ENCODE peak calls at places on chromosomes 2 and 18, in nine cellular contexts. C is fibroblast of pulmonary artery, O is progenitor cell of endocrine pancreas, P is HL-60, E is cardiac fibroblast, N is GM23338, D is ascending aorta, J is left ventricle myocardium inferior, S is esophagus squamous epithelium. Z is an unnamed sample.

GRCh38 chr2:46163031-46163430 is 134.2 kb upstream of the EPAS1 start:
- DNase-seq in P (peak), S (no peak), O (no peak), D (no peak), E (no peak), C (no peak), J (no peak), N (no peak), Z (no peak)

GRCh38 chr2:186485871-186486650 is at the start of gene ZC3H15:
- DNase-seq in D (peak), C (peak), E (peak), P (peak), O (peak), N (peak), S (peak), J (peak), Z (peak)

GRCh38 chr2:191845248-191845715 is 1.6 kb downstream of the CAVIN2 start:
- DNase-seq in J (peak), E (peak), N (peak), S (no peak), O (no peak), P (no peak), C (peak), D (no peak), Z (no peak)

GRCh38 chr2:12941203-12941602 is 224.5 kb downstream of the TRIB2 start:
- DNase-seq in C (no peak), E (no peak), P (no peak), O (no peak), J (no peak), D (no peak), N (no peak), S (no peak), Z (no peak)

GRCh38 chr18:74228312-74228711 is 63.5 kb downstream of the CYB5A start:
- DNase-seq in J (no peak), C (no peak), N (no peak), S (no peak), O (no peak), P (no peak), D (no peak), E (no peak), Z (no peak)

GRCh38 chr2:236604971-236605734 is 35.5 kb downstream of the ACKR3 start:
- DNase-seq in E (no peak), C (no peak), N (peak), J (no peak), P (peak), S (no peak), O (no peak), D (no peak), Z (no peak)

GRCh38 chr2:121722479-121722878 is 14.2 kb downstream of the NIFK start:
- DNase-seq in D (no peak), P (no peak), J (no peak), S (no peak), C (peak), N (no peak), O (no peak), E (peak), Z (no peak)

GRCh38 chr2:53530126-53530525 is 237.5 kb upstream of the CHAC2 start:
- DNase-seq in P (no peak), C (no peak), S (no peak), N (no peak), E (no peak), O (no peak), D (no peak), J (no peak), Z (no peak)

GRCh38 chr2:47221039-47221438 is 65.9 kb upstream of the STPG4 start:
- DNase-seq in D (no peak), N (no peak), E (peak), P (no peak), J (no peak), S (no peak), O (no peak), C (peak), Z (no peak)

GRCh38 chr2:98759338-98759737 is 28.4 kb upstream of the MGAT4A start:
- DNase-seq in N (no peak), E (no peak), C (no peak), D (no peak), P (no peak), S (no peak), J (no peak), O (no peak), Z (no peak)

GRCh38 chr18:74367905-74368304 is 52.3 kb downstream of the C18orf63 start:
- DNase-seq in S (no peak), N (no peak), P (no peak), C (no peak), D (no peak), E (no peak), O (no peak), J (peak), Z (no peak)

GRCh38 chr2:159637988-159638501 is 21.7 kb upstream of the BAZ2B start:
- DNase-seq in N (no peak), E (peak), J (no peak), O (no peak), D (no peak), C (peak), P (no peak), S (no peak), Z (peak)

GRCh38 chr2:209314641-209315040 is 109.2 kb upstream of the MAP2 start:
- DNase-seq in D (no peak), N (no peak), J (no peak), O (no peak), C (peak), S (no peak), E (peak), P (no peak), Z (no peak)

GRCh38 chr2:146587291-146587713 is 1257.5 kb upstream of the ACVR2A start:
- DNase-seq in E (no peak), P (no peak), S (no peak), D (no peak), C (no peak), N (no peak), J (no peak), O (no peak), Z (no peak)

GRCh38 chr2:128535928-128536327 is 217.3 kb upstream of the HS6ST1 start:
- DNase-seq in S (no peak), O (no peak), J (no peak), P (no peak), D (no peak), N (no peak), C (peak), E (peak), Z (no peak)

GRCh38 chr18:48492880-48493279 is 46.0 kb upstream of the CTIF start:
- DNase-seq in J (no peak), E (no peak), O (no peak), C (no peak), N (no peak), P (no peak), S (no peak), D (no peak), Z (no peak)

GRCh38 chr18:2050702-2051201 is 520.6 kb downstream of the METTL4 start:
- DNase-seq in D (no peak), N (no peak), P (no peak), S (no peak), O (no peak), J (no peak), E (peak), C (peak), Z (no peak)

GRCh38 chr18:12973562-12974213 is 17.5 kb upstream of the CEP192 start:
- DNase-seq in P (no peak), E (peak), C (no peak), N (no peak), D (no peak), O (no peak), S (no peak), J (no peak), Z (no peak)

GRCh38 chr18:21177742-21178305 is 64.2 kb upstream of the GREB1L start:
- DNase-seq in C (no peak), N (no peak), D (no peak), J (no peak), S (no peak), O (no peak), E (no peak), P (peak), Z (no peak)

GRCh38 chr2:481388-481787 is 193.5 kb upstream of the ALKAL2 start:
- DNase-seq in O (no peak), J (no peak), N (peak), E (no peak), D (no peak), P (no peak), S (no peak), C (no peak), Z (no peak)

GRCh38 chr2:239310401-239311061 is 90.3 kb downstream of the HDAC4 start:
- DNase-seq in D (no peak), E (no peak), N (no peak), O (peak), S (no peak), J (no peak), P (no peak), C (no peak), Z (no peak)

GRCh38 chr18:58806826-58807714 is 57.6 kb upstream of the ZNF532 start:
- DNase-seq in J (no peak), S (no peak), N (no peak), O (no peak), D (no peak), E (no peak), P (no peak), C (no peak), Z (no peak)

GRCh38 chr2:114192362-114192761 is 250.1 kb upstream of the DPP10 start:
- DNase-seq in J (no peak), D (no peak), O (no peak), N (no peak), S (no peak), C (no peak), P (no peak), E (peak), Z (no peak)

GRCh38 chr18:61308795-61309393 is 24.3 kb upstream of the CDH20 start:
- DNase-seq in D (no peak), N (no peak), J (no peak), S (no peak), O (no peak), E (peak), C (no peak), P (no peak), Z (no peak)

GRCh38 chr2:123791716-123792115 is 233.4 kb upstream of the CNTNAP5 start:
- DNase-seq in J (no peak), N (no peak), S (no peak), E (no peak), P (no peak), O (no peak), C (no peak), D (no peak), Z (no peak)

GRCh38 chr2:76965772-76966171 is 556.4 kb downstream of the LRRTM4 start:
- DNase-seq in D (no peak), N (no peak), P (no peak), O (no peak), C (no peak), E (no peak), J (no peak), S (no peak), Z (no peak)

GRCh38 chr2:1032030-1032429 is 81.4 kb downstream of the SNTG2 start:
- DNase-seq in P (no peak), D (no peak), S (no peak), J (no peak), C (no peak), O (no peak), N (no peak), E (no peak), Z (no peak)

GRCh38 chr18:54742120-54742519 is 86.2 kb upstream of the RAB27B start:
- DNase-seq in J (no peak), S (no peak), O (no peak), N (no peak), D (no peak), P (no peak), E (peak), C (peak), Z (no peak)

GRCh38 chr18:24273596-24273995 is 124.0 kb downstream of the OSBPL1A start:
- DNase-seq in O (no peak), P (no peak), D (no peak), J (no peak), N (no peak), C (no peak), S (no peak), E (peak), Z (no peak)

GRCh38 chr18:24270358-24270936 is 127.2 kb downstream of the OSBPL1A start:
- DNase-seq in O (no peak), C (no peak), S (no peak), N (no peak), P (no peak), J (no peak), D (no peak), E (no peak), Z (no peak)

GRCh38 chr18:24270937-24271380 is 126.7 kb downstream of the OSBPL1A start:
- DNase-seq in J (no peak), S (no peak), D (no peak), N (peak), C (peak), O (no peak), P (no peak), E (peak), Z (no peak)

GRCh38 chr18:24268784-24269550 is 128.7 kb downstream of the OSBPL1A start:
- DNase-seq in C (no peak), S (no peak), E (no peak), O (no peak), J (no peak), D (no peak), P (no peak), N (peak), Z (no peak)

DNA sequence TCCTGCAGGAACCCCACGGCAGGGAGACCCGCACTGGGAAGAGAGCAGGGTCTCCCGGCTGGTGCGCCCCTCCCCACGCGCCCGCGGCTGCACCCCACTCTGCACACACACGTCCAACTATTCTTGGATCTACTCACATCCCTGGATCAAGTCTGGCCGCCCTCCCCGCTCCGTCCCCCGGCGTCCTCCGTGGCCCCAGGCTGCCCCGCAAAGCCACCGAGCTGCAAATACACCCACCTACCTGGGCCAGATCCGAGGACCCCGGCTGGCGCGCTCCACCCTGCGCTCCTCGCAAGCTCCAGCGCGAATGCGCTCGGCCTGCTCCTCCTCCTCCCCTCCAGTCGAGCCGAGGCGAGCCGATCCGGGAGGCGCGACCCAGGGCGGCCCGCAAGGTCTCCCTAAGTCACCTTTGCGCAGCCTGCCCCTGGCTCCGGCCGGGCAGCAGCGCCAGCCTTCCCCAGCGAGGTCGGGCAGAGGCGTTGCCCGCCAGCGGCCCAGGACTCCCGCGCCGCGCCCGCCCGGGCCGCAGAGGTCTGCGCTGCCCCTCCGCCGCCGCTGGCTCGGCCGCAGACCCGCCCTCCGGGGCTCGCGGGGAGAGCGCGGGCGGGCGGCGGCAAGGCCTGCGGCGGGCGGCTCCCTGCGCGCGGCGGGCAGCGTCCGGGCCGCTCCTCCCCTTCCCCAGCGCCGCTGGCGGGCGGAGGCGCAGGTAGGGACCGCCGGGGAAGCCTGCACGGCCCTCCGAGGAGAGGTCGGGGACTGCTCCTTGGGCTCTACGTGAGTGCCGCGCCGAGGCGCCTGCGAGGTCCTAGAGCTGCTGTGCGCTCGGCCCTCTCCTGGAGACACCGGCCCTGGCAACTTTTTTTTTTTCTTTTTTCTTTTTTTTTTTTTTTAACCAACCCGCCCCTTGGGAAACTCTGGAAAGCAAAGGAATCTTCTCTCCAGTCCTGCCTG is 126.0 kb downstream of the OSBPL1A start:
- DNase-seq in P (peak), S (no peak), N (peak), O (peak), C (peak), J (peak), E (peak), D (no peak), Z (peak)
- TF ChIP-seq CTCF in P (no peak), S (no peak), N (peak), O (peak), C (peak), J (peak), E (peak), D (peak), Z (no peak)

GRCh38 chr2:23988371-23988770 is 21.5 kb upstream of the MFSD2B start:
- DNase-seq in C (peak), S (no peak), D (no peak), O (no peak), N (no peak), P (no peak), E (peak), J (no peak), Z (no peak)
- TF ChIP-seq CTCF in C (peak), S (no peak), D (no peak), O (no peak), N (no peak), P (peak), E (peak), J (peak), Z (no peak)

GRCh38 chr2:43022896-43023295 is 203.5 kb downstream of the ZFP36L2 start:
- DNase-seq in N (no peak), S (no peak), E (no peak), P (no peak), O (no peak), D (no peak), J (no peak), C (no peak), Z (no peak)

GRCh38 chr2:43020296-43020695 is 206.1 kb downstream of the ZFP36L2 start:
- DNase-seq in O (no peak), J (no peak), P (no peak), N (no peak), D (no peak), S (no peak), C (no peak), E (no peak), Z (no peak)

GRCh38 chr2:43020990-43021677 is 205.3 kb downstream of the ZFP36L2 start:
- DNase-seq in E (no peak), J (no peak), D (no peak), S (no peak), N (no peak), P (peak), O (no peak), C (no peak), Z (no peak)

GRCh38 chr2:43023791-43024514 is 202.5 kb downstream of the ZFP36L2 start:
- DNase-seq in N (no peak), D (no peak), C (no peak), S (no peak), P (no peak), J (no peak), E (no peak), O (no peak), Z (no peak)

DNA sequence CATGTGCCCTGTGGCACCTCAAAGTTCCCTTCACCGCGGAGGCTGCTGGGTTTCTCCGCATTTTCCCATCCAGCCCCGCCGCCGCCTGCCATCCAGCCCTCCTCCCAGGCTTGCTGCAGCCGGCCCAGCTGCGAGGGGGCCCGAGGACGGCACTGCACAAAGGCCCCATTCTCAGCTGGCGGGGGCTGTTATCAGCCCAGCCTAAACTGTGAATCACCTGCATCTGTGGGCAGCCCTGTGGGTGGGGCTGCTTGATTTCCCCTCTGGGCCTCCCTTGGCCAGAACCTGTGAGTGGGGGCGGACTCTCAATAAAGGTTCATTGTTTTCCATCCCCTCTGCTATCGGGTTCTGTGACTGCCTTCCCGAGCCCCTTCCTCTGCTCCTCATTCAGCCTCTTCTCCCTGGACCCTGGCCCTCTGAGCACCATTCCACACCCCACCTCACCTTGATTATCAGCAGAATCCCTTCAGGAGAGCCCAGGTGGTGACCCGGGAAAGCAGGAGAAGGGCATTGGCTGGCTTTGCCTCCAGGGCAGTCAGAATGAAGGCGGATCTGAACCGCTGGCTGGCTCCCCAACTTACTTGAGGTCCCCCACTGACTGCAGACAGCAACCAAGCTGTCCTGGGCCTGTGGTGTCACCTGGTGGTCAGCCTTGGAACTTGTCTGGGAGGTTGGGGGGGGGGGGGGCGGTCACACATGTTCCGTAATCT is 204.5 kb downstream of the ZFP36L2 start:
- DNase-seq in J (no peak), S (no peak), D (no peak), N (peak), E (no peak), C (no peak), O (peak), P (peak), Z (no peak)
- TF ChIP-seq CTCF in J (no peak), S (peak), D (no peak), N (peak), E (peak), C (peak), O (peak), P (no peak), Z (no peak)

GRCh38 chr2:31675485-31675901 is 94.8 kb upstream of the SRD5A2 start:
- DNase-seq in D (no peak), N (peak), E (no peak), S (no peak), C (no peak), O (peak), P (no peak), J (no peak), Z (no peak)
- TF ChIP-seq CTCF in D (no peak), N (peak), E (no peak), S (no peak), C (no peak), O (peak), P (no peak), J (no peak), Z (no peak)

DNA sequence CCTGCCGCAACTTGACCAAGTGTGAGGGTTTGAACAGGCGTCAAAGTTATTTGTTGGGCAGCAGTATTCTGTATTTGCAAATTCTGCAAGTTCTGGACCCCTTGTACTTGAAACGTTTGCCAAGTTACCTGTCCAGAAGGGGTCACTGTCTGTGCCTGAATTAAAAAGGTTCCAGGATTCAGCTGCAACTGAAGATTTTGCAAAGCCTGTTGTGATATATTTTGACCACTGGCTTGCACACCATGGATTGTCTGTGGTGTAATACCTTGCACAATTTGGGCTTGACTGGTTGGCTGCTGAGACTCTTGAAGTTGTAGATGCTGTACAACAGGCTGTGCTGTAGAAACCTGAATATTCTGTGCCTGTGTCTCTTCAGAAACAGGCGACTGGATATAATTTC is 10.2 kb downstream of the SP3 start:
- DNase-seq in E (no peak), D (no peak), N (no peak), S (no peak), J (no peak), P (peak), O (no peak), C (no peak), Z (no peak)
- TF ChIP-seq CTCF in E (no peak), D (no peak), N (peak), S (no peak), J (no peak), P (no peak), O (peak), C (no peak), Z (peak)

GRCh38 chr2:108215794-108216211 is 24.0 kb upstream of the SULT1C3 start:
- DNase-seq in E (peak), C (peak), N (peak), O (no peak), D (no peak), P (peak), S (no peak), J (no peak), Z (no peak)
- TF ChIP-seq CTCF in E (peak), C (peak), N (peak), O (peak), D (peak), P (peak), S (peak), J (peak), Z (no peak)

GRCh38 chr18:45571714-45572113 is 43.6 kb upstream of the SLC14A2 start:
- DNase-seq in J (no peak), E (no peak), P (no peak), O (no peak), N (peak), S (no peak), C (no peak), D (no peak), Z (no peak)
- TF ChIP-seq CTCF in J (peak), E (peak), P (peak), O (peak), N (peak), S (no peak), C (peak), D (no peak), Z (peak)

GRCh38 chr2:96759548-96759947 is 1.2 kb upstream of the CNNM4 start:
- DNase-seq in O (no peak), D (no peak), N (no peak), E (no peak), J (no peak), C (no peak), P (no peak), S (no peak), Z (no peak)
- TF ChIP-seq CTCF in O (no peak), D (no peak), N (no peak), E (no peak), J (no peak), C (no peak), P (no peak), S (no peak), Z (no peak)